ENCODE peak calls at places on chromosomes 2 and 18, in nine cellular contexts. T is DND-41, P is spleen, L is transverse colon, D is left ventricle myocardium inferior, N is right atrium auricular region, B is prostate gland, O is left lung, K is mucosa of descending colon. Y is an unnamed sample.
A peak's percentile ranks its signal among the peaks of the same experiment; 100 is the strongest.

GRCh38 chr2:241237047-241237446 is 48.6 kb downstream of the ANO7 start:
- DNase-seq in T (no peak), P (no peak), L (no peak), D (no peak), N (no peak), B (no peak), O (peak; percentile 21), K (no peak), Y (no peak)

GRCh38 chr2:156054983-156055382 is 277.5 kb downstream of the NR4A2 start:
- DNase-seq in T (no peak), P (no peak), L (no peak), D (no peak), N (no peak), B (no peak), O (no peak), K (no peak), Y (no peak)

GRCh38 chr18:62523631-62524442 is 1.0 kb downstream of the ZCCHC2 start:
- DNase-seq in T (peak; percentile 60), P (peak; percentile 93), L (peak; percentile 48), D (peak; percentile 33), N (peak; percentile 70), B (peak; percentile 27), O (peak; percentile 91), K (peak; percentile 57), Y (peak; percentile 49)

GRCh38 chr2:23588106-23588505 is 203.1 kb downstream of the KLHL29 start:
- DNase-seq in T (no peak), P (peak; percentile 64), L (no peak), D (no peak), N (no peak), B (no peak), O (no peak), K (no peak), Y (no peak)

GRCh38 chr2:127086800-127087737 is 19.9 kb downstream of the BIN1 start:
- DNase-seq in T (no peak), P (peak; percentile 89), L (peak; percentile 75), D (peak; percentile 83), N (peak; percentile 90), B (no peak), O (no peak), K (peak; percentile 73), Y (no peak)

GRCh38 chr2:120971866-120972265 is 236.2 kb downstream of the GLI2 start:
- DNase-seq in T (no peak), P (no peak), L (no peak), D (no peak), N (no peak), B (no peak), O (peak; percentile 82), K (no peak), Y (no peak)

GRCh38 chr2:109058215-109058614 is 69.2 kb upstream of the EDAR start:
- DNase-seq in T (no peak), P (peak; percentile 24), L (no peak), D (no peak), N (no peak), B (no peak), O (no peak), K (no peak), Y (no peak)

GRCh38 chr2:24164416-24164973 is 10.4 kb upstream of the FAM228A start:
- DNase-seq in T (peak; percentile 62), P (no peak), L (peak; percentile 26), D (peak; percentile 15), N (no peak), B (no peak), O (peak; percentile 76), K (peak; percentile 44), Y (peak; percentile 62)

GRCh38 chr2:101045330-101045729 is 43.2 kb downstream of the RPL31 start:
- DNase-seq in T (no peak), P (no peak), L (no peak), D (no peak), N (no peak), B (no peak), O (no peak), K (no peak), Y (no peak)

GRCh38 chr18:5052491-5052890 is 144.6 kb downstream of the AKAIN1 start:
- DNase-seq in T (no peak), P (no peak), L (no peak), D (no peak), N (no peak), B (no peak), O (no peak), K (no peak), Y (no peak)

GRCh38 chr2:37590119-37590571 is 81.3 kb downstream of the CDC42EP3 start:
- DNase-seq in T (no peak), P (no peak), L (no peak), D (no peak), N (no peak), B (peak; percentile 31), O (no peak), K (no peak), Y (no peak)

GRCh38 chr2:59974051-59974766 is 579.2 kb downstream of the BCL11A start:
- DNase-seq in T (no peak), P (no peak), L (no peak), D (no peak), N (no peak), B (no peak), O (no peak), K (no peak), Y (no peak)

GRCh38 chr2:236934656-236935055 is 151.0 kb upstream of the COPS8 start:
- DNase-seq in T (no peak), P (no peak), L (no peak), D (no peak), N (peak; percentile 43), B (no peak), O (no peak), K (no peak), Y (no peak)

GRCh38 chr2:37664190-37664751 is 7.2 kb downstream of the CDC42EP3 start:
- DNase-seq in T (no peak), P (no peak), L (no peak), D (no peak), N (no peak), B (no peak), O (no peak), K (no peak), Y (no peak)

GRCh38 chr2:20507166-20507692 is 60.4 kb downstream of the RHOB start:
- DNase-seq in T (no peak), P (peak; percentile 40), L (no peak), D (no peak), N (no peak), B (no peak), O (no peak), K (no peak), Y (no peak)

GRCh38 chr2:200913654-200914053 is 24.5 kb downstream of the NIF3L1 start:
- DNase-seq in T (no peak), P (no peak), L (no peak), D (no peak), N (no peak), B (no peak), O (no peak), K (no peak), Y (no peak)

GRCh38 chr2:234630676-234631350 is 133.9 kb upstream of the ARL4C start:
- DNase-seq in T (no peak), P (no peak), L (no peak), D (no peak), N (no peak), B (peak; percentile 29), O (no peak), K (no peak), Y (no peak)

GRCh38 chr2:234626566-234627130 is 129.8 kb upstream of the ARL4C start:
- DNase-seq in T (no peak), P (no peak), L (no peak), D (no peak), N (no peak), B (no peak), O (no peak), K (no peak), Y (no peak)

GRCh38 chr2:234628953-234629352 is 132.1 kb upstream of the ARL4C start:
- DNase-seq in T (no peak), P (no peak), L (no peak), D (no peak), N (no peak), B (no peak), O (no peak), K (no peak), Y (no peak)

GRCh38 chr2:234631896-234632514 is 135.1 kb upstream of the ARL4C start:
- DNase-seq in T (no peak), P (no peak), L (no peak), D (no peak), N (no peak), B (no peak), O (no peak), K (no peak), Y (no peak)

DNA sequence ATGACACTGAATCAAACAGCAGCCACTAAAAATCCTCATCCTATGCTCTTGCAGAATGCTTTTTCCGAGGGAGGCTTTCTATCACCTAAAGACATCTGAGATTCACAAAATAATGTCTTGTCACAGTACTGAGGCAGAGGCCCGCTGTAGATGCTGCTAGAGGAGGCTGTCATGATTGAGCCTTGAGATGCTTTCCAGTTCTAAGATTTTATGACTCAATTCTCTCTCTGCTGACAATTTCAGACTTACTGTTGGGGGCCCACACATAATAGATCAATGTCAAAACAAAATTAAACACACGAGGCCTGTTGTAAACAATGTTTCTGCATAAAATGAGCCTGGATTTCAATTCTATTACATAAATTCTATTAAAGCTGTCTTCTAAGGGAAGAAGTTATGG is 132.7 kb upstream of the ARL4C start:
- DNase-seq in T (no peak), P (no peak), L (no peak), D (no peak), N (no peak), B (no peak), O (no peak), K (no peak), Y (no peak)
- TF ChIP-seq CTCF in T (no peak), P (no peak), L (no peak), D (no peak), N (no peak), B (no peak), O (no peak), K (no peak), Y (no peak)

DNA sequence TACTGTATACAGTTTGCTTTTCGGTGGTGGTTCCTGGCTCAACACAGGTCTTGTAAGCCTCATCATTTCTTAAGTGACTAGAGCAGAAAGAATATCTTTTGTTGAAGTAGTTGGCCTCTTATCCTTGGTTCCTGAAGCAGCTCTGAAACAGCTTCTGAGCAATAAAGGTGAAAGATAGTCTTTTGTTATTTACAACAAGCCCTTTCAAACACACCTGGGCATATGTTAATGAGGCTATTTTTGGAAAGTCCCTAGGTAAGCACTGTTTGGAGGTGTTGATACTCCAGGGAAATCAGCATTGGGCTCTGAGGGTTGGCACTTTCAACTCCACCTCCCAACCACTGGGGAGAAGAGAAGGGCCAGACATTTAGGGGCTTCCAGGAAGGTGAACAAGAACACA is 211.0 kb downstream of the MCFD2 start:
- DNase-seq in T (no peak), P (no peak), L (no peak), D (no peak), N (no peak), B (no peak), O (no peak), K (no peak), Y (no peak)
- H3K4me3 ChIP-seq in T (no peak overlapping the region), P (no peak overlapping the region), L (no peak overlapping the region), D (no peak overlapping the region), N (no peak overlapping the region), B (no peak overlapping the region), O (no peak overlapping the region), K (no peak overlapping the region), Y (no peak overlapping the region)

GRCh38 chr2:171147081-171147480 is 13.6 kb downstream of the TLK1 start:
- DNase-seq in T (no peak), P (no peak), L (no peak), D (no peak), N (no peak), B (no peak), O (no peak), K (no peak), Y (no peak)
- H3K4me1 ChIP-seq in T (no peaks in the 10 kb centered on the region), P (peaks cover 80% of the 10 kb centered on the region), L (peaks cover 5% of the 10 kb centered on the region), D (peaks cover 27% of the 10 kb centered on the region), N (peaks cover 22% of the 10 kb centered on the region), B (no peaks in the 10 kb centered on the region), O (peaks cover 63% of the 10 kb centered on the region), K (peaks cover 36% of the 10 kb centered on the region), Y (peaks cover 43% of the 10 kb centered on the region)

GRCh38 chr2:33672896-33673295 is 73.8 kb upstream of the FAM98A start:
- DNase-seq in T (no peak), P (no peak), L (no peak), D (no peak), N (no peak), B (no peak), O (no peak), K (no peak), Y (no peak)
- TF ChIP-seq CTCF in T (no peak), P (no peak), L (no peak), D (no peak), N (no peak), B (no peak), O (no peak), K (no peak), Y (no peak)